ENCODE peak calls at places on chromosomes 3 and 15, in eight cellular contexts. One of them, this sample, is unnamed.

GRCh38 chr3:131530843-131531242 is 28.1 kb upstream of the MRPL3 start:
- DNase-seq in spleen: no peak
- DNase-seq in heart left ventricle: no peak
- DNase-seq in upper lobe of left lung: no peak
- DNase-seq in esophagus muscularis mucosa: no peak
- DNase-seq in ovary: no peak
- DNase-seq in sigmoid colon: no peak
- DNase-seq in body of pancreas: no peak
- DNase-seq in this sample: no peak

GRCh38 chr15:65412556-65412955 is 10.2 kb downstream of the IGDCC4 start:
- DNase-seq in esophagus muscularis mucosa: no peak
- DNase-seq in spleen: no peak
- DNase-seq in ovary: no peak
- DNase-seq in sigmoid colon: no peak
- DNase-seq in heart left ventricle: no peak
- DNase-seq in body of pancreas: no peak
- DNase-seq in upper lobe of left lung: no peak
- DNase-seq in this sample: no peak

GRCh38 chr3:5305681-5305983 is 118.1 kb downstream of the EDEM1 start:
- DNase-seq in body of pancreas: no peak
- DNase-seq in sigmoid colon: no peak
- DNase-seq in spleen: no peak
- DNase-seq in upper lobe of left lung: no peak
- DNase-seq in heart left ventricle: no peak
- DNase-seq in ovary: no peak
- DNase-seq in esophagus muscularis mucosa: no peak
- DNase-seq in this sample: no peak

GRCh38 chr3:62672270-62672987 is 202.8 kb downstream of the CADPS start:
- DNase-seq in upper lobe of left lung: no peak
- DNase-seq in esophagus muscularis mucosa: no peak
- DNase-seq in body of pancreas: no peak
- DNase-seq in heart left ventricle: no peak
- DNase-seq in sigmoid colon: no peak
- DNase-seq in ovary: no peak
- DNase-seq in spleen: no peak
- DNase-seq in this sample: no peak

GRCh38 chr3:71930056-71930991 is 145.4 kb upstream of the PROK2 start:
- DNase-seq in esophagus muscularis mucosa: no peak
- DNase-seq in ovary: no peak
- DNase-seq in upper lobe of left lung: no peak
- DNase-seq in body of pancreas: no peak
- DNase-seq in heart left ventricle: no peak
- DNase-seq in spleen: no peak
- DNase-seq in sigmoid colon: no peak
- DNase-seq in this sample: no peak

GRCh38 chr15:98554272-98555172 is 93.8 kb upstream of the IGF1R start:
- DNase-seq in upper lobe of left lung: no peak
- DNase-seq in ovary: no peak
- DNase-seq in spleen: no peak
- DNase-seq in body of pancreas: peak
- DNase-seq in sigmoid colon: no peak
- DNase-seq in esophagus muscularis mucosa: no peak
- DNase-seq in heart left ventricle: no peak
- DNase-seq in this sample: no peak

GRCh38 chr3:184323696-184324095 is 9.3 kb downstream of the EIF4G1 start:
- DNase-seq in ovary: no peak
- DNase-seq in heart left ventricle: no peak
- DNase-seq in esophagus muscularis mucosa: no peak
- DNase-seq in sigmoid colon: no peak
- DNase-seq in spleen: no peak
- DNase-seq in body of pancreas: no peak
- DNase-seq in upper lobe of left lung: no peak
- DNase-seq in this sample: no peak

GRCh38 chr3:38098376-38098723 is 38.6 kb downstream of the ACAA1 start:
- DNase-seq in spleen: no peak
- DNase-seq in heart left ventricle: no peak
- DNase-seq in esophagus muscularis mucosa: no peak
- DNase-seq in body of pancreas: no peak
- DNase-seq in sigmoid colon: no peak
- DNase-seq in upper lobe of left lung: no peak
- DNase-seq in ovary: no peak
- DNase-seq in this sample: no peak

GRCh38 chr3:70947584-70947983 is 635.1 kb upstream of the MDFIC2 start:
- DNase-seq in ovary: no peak
- DNase-seq in upper lobe of left lung: no peak
- DNase-seq in sigmoid colon: no peak
- DNase-seq in heart left ventricle: no peak
- DNase-seq in body of pancreas: no peak
- DNase-seq in spleen: no peak
- DNase-seq in esophagus muscularis mucosa: no peak
- DNase-seq in this sample: no peak

GRCh38 chr3:154132777-154133375 is 11.7 kb downstream of the ARHGEF26 start:
- DNase-seq in sigmoid colon: no peak
- DNase-seq in heart left ventricle: no peak
- DNase-seq in spleen: no peak
- DNase-seq in ovary: no peak
- DNase-seq in esophagus muscularis mucosa: peak
- DNase-seq in upper lobe of left lung: no peak
- DNase-seq in body of pancreas: no peak
- DNase-seq in this sample: no peak

GRCh38 chr3:138397983-138398382 is 36.4 kb upstream of the ESYT3 start:
- DNase-seq in spleen: no peak
- DNase-seq in body of pancreas: no peak
- DNase-seq in ovary: no peak
- DNase-seq in sigmoid colon: no peak
- DNase-seq in heart left ventricle: no peak
- DNase-seq in esophagus muscularis mucosa: no peak
- DNase-seq in upper lobe of left lung: no peak
- DNase-seq in this sample: peak
- TF ChIP-seq CTCF in spleen: no peak
- TF ChIP-seq CTCF in body of pancreas: peak
- TF ChIP-seq CTCF in ovary: no peak
- TF ChIP-seq CTCF in sigmoid colon: no peak
- TF ChIP-seq CTCF in heart left ventricle: no peak
- TF ChIP-seq CTCF in esophagus muscularis mucosa: no peak
- TF ChIP-seq CTCF in upper lobe of left lung: no peak
- TF ChIP-seq CTCF in this sample: no peak

DNA sequence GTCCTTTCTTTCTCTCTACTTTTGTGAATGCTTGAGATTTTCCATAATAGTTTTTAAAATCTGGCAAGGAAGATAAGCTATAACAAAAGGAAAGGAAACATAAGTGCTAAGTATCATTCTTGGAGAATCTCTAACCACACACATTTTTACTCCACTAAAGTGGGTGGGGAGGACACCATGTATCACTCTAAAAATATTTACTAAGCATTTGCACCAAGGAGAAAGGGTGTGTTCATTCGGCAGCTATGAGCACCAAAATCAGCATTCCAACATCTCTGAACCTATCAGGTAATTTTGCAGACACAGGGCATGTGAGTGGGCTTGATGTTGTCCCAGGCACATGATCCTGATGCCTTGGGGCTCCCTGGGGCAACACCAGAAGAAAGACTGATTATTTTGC is 5.5 kb downstream of the B4GALT4 start:
- DNase-seq in body of pancreas: no peak
- DNase-seq in upper lobe of left lung: no peak
- DNase-seq in sigmoid colon: no peak
- DNase-seq in spleen: no peak
- DNase-seq in heart left ventricle: no peak
- DNase-seq in ovary: no peak
- DNase-seq in esophagus muscularis mucosa: no peak
- DNase-seq in this sample: no peak
- TF ChIP-seq POLR2A in body of pancreas: no peak
- TF ChIP-seq POLR2A in upper lobe of left lung: no peak
- TF ChIP-seq POLR2A in sigmoid colon: no peak
- TF ChIP-seq POLR2A in spleen: no peak
- TF ChIP-seq POLR2A in heart left ventricle: no peak
- TF ChIP-seq POLR2A in ovary: no peak
- TF ChIP-seq POLR2A in esophagus muscularis mucosa: no peak
- TF ChIP-seq POLR2A in this sample: no peak

DNA sequence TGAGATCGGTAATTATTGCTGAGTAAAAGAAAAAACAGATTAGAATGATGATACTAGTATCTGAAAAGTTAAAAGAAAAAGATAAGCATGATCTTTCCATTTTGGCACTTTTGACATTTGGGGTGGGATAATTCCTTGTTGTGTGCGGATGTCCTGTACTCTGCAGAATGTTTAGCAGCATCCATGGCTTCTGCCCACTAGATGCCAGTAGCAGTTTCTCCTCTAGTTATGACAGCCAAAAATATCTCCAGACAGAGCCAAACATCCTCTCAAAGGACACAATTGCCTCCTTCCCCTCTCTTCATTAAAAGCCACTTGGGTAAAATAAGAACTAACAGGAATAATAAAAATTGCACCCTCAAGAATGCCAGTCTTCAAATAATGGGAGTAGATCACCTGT is 468.8 kb upstream of the GRM7 start:
- DNase-seq in body of pancreas: no peak
- DNase-seq in ovary: no peak
- DNase-seq in sigmoid colon: no peak
- DNase-seq in esophagus muscularis mucosa: no peak
- DNase-seq in heart left ventricle: no peak
- DNase-seq in spleen: no peak
- DNase-seq in upper lobe of left lung: no peak
- DNase-seq in this sample: no peak
- TF ChIP-seq CTCF in body of pancreas: no peak
- TF ChIP-seq CTCF in ovary: no peak
- TF ChIP-seq CTCF in sigmoid colon: no peak
- TF ChIP-seq CTCF in esophagus muscularis mucosa: no peak
- TF ChIP-seq CTCF in heart left ventricle: no peak
- TF ChIP-seq CTCF in spleen: no peak
- TF ChIP-seq CTCF in upper lobe of left lung: no peak
- TF ChIP-seq CTCF in this sample: no peak

DNA sequence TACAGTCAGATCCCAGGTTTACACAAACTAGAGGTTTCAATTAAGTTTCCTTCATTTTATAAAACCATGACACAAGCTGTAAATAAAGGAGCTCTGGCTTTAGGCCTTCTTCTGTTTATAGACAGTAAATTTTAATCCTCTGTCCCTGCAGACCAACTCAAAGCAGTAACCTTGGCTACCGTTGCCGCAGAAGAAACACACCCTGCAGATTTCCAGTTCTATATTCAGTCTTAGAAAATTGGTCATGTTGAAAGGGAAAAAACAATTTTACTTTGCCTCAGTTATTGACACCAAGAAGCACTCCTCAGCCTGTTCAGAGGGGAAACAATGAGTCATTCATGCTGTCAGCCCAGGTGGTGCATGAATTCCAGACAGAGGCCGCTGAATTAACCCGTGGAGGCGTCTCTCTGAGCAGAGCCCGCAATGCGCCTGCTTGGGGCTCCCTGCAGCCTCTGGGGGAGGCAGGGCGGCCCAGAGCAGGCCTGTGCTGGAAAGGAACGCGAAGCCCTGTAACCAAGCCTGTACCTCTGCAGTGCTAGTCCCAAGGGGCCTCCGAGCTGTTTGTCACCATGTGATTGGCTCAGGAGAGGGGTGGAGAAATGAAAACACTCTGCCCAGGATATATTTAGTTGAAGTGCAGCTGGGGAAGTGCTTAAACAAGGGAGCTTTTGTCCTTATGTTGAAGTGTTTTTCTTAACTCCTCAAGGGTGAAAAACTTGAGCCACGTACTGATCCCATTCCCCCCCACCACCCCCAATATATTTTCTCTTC is 68.5 kb upstream of the CHD2 start:
- DNase-seq in esophagus muscularis mucosa: peak
- DNase-seq in spleen: peak
- DNase-seq in upper lobe of left lung: peak
- DNase-seq in sigmoid colon: peak
- DNase-seq in body of pancreas: peak
- DNase-seq in heart left ventricle: peak
- DNase-seq in ovary: peak
- DNase-seq in this sample: peak
- TF ChIP-seq POLR2A in esophagus muscularis mucosa: peak
- TF ChIP-seq POLR2A in spleen: peak
- TF ChIP-seq POLR2A in upper lobe of left lung: peak
- TF ChIP-seq POLR2A in sigmoid colon: peak
- TF ChIP-seq POLR2A in body of pancreas: peak
- TF ChIP-seq POLR2A in heart left ventricle: peak
- TF ChIP-seq POLR2A in ovary: peak
- TF ChIP-seq POLR2A in this sample: peak

This sample was measured in lower leg skin.